ENCODE peak calls at places on chromosomes 1 and 21, in five cellular contexts. N is HCT116, B is stomach, U is amniotic stem cell, S is left ventricle myocardium inferior. T is an unnamed sample.

GRCh38 chr1:96580920-96581319 is 140.7 kb upstream of the PTBP2 start:
- DNase-seq in B (no peak), S (no peak), N (no peak), U (no peak), T (no peak)

GRCh38 chr21:42756580-42757250 is 103.3 kb downstream of the PDE9A start:
- DNase-seq in S (no peak), U (no peak), B (no peak), N (no peak), T (no peak)

GRCh38 chr1:224874775-224875174 is 54.7 kb upstream of the DNAH14 start:
- DNase-seq in S (no peak), U (no peak), N (no peak), B (no peak), T (peak)

GRCh38 chr1:42379794-42380616 is 587 bp upstream of the RIMKLA start:
- DNase-seq in N (no peak), S (peak), B (no peak), U (no peak), T (no peak)

GRCh38 chr1:61992257-61992656 is 202.4 kb upstream of the L1TD1 start:
- DNase-seq in B (no peak), S (no peak), U (no peak), N (no peak), T (no peak)

GRCh38 chr1:2404890-2405511 is 7.4 kb downstream of the PEX10 start:
- DNase-seq in B (no peak), S (no peak), U (no peak), N (no peak), T (no peak)

GRCh38 chr1:232306269-232306911 is 323.5 kb downstream of the SIPA1L2 start:
- DNase-seq in S (peak), U (no peak), N (no peak), B (peak), T (peak)

GRCh38 chr1:61427516-61427915 is 297.4 kb downstream of the TM2D1 start:
- DNase-seq in B (no peak), S (no peak), U (no peak), N (no peak), T (no peak)

GRCh38 chr1:48603222-48603621 is 131.2 kb upstream of the SPATA6 start:
- DNase-seq in N (no peak), S (no peak), U (no peak), B (no peak), T (no peak)

GRCh38 chr1:225467193-225468020 is 39.6 kb upstream of the LBR start:
- DNase-seq in B (peak), U (no peak), S (peak), N (no peak), T (no peak)

GRCh38 chr1:11719313-11720032 is 16.5 kb upstream of the AGTRAP start:
- DNase-seq in B (peak), N (no peak), S (peak), U (no peak), T (peak)

GRCh38 chr1:51168946-51169345 is 66.9 kb downstream of the C1orf185 start:
- DNase-seq in U (no peak), N (no peak), B (no peak), S (no peak), T (no peak)

GRCh38 chr1:53902235-53902920 is 8.4 kb downstream of the DIO1 start:
- DNase-seq in B (no peak), S (no peak), N (no peak), U (no peak), T (no peak)

GRCh38 chr1:109630081-109630880 is 10.6 kb downstream of the AMPD2 start:
- DNase-seq in U (no peak), N (no peak), S (no peak), B (no peak), T (no peak)

GRCh38 chr21:44054710-44055109 is 42.6 kb downstream of the TRAPPC10 start:
- DNase-seq in B (no peak), U (no peak), N (no peak), S (no peak), T (no peak)

GRCh38 chr1:185567006-185567405 is 167.2 kb upstream of the HMCN1 start:
- DNase-seq in N (peak), U (peak), B (no peak), S (no peak), T (no peak)

GRCh38 chr1:209831615-209832014 is 3.8 kb downstream of the UTP25 start:
- DNase-seq in S (no peak), N (no peak), U (peak), B (no peak), T (no peak)

GRCh38 chr1:232629250-232630046 is 485 bp downstream of the SIPA1L2 start:
- DNase-seq in S (peak), B (no peak), N (no peak), U (no peak), T (peak)

GRCh38 chr1:39507230-39507928 is 15.9 kb downstream of the BMP8A start:
- DNase-seq in N (no peak), B (no peak), U (no peak), S (no peak), T (no peak)

GRCh38 chr1:52368383-52369172 is 2.6 kb upstream of the CC2D1B start:
- DNase-seq in N (peak), S (peak), U (no peak), B (peak), T (peak)

GRCh38 chr1:117735045-117735992 is 129.5 kb downstream of the TENT5C start:
- DNase-seq in U (no peak), B (peak), S (no peak), N (no peak), T (no peak)

GRCh38 chr1:95132762-95133161 is 15.6 kb downstream of the TLCD4 start:
- DNase-seq in S (no peak), N (no peak), B (no peak), U (no peak), T (no peak)

GRCh38 chr21:45981154-45981606 is 390 bp upstream of the COL6A1 start:
- DNase-seq in N (peak), B (peak), U (peak), S (peak), T (peak)

GRCh38 chr1:19003371-19004290 is 47.2 kb upstream of the IFFO2 start:
- DNase-seq in B (no peak), U (no peak), S (no peak), N (no peak), T (no peak)

GRCh38 chr1:232845521-232845920 is 40.3 kb downstream of the MAP10 start:
- DNase-seq in S (no peak), U (no peak), N (no peak), B (no peak), T (no peak)

GRCh38 chr1:103514920-103515503 is 10.5 kb upstream of the RNPC3 start:
- DNase-seq in N (peak), B (no peak), S (no peak), U (no peak), T (no peak)

GRCh38 chr1:198333744-198334143 is 176.9 kb downstream of the NEK7 start:
- DNase-seq in U (peak), N (no peak), B (no peak), S (no peak), T (no peak)

GRCh38 chr1:59179673-59180072 is 117.2 kb upstream of the FGGY start:
- DNase-seq in B (no peak), S (no peak), N (no peak), U (no peak), T (no peak)

GRCh38 chr1:90393025-90393424 is 324.1 kb downstream of the BARHL2 start:
- DNase-seq in B (no peak), S (no peak), N (no peak), U (no peak), T (no peak)

T was measured in body of pancreas.